ENCODE peak calls at places on chromosomes 7 and 10, in five cellular contexts. One of them, this sample, is unnamed.

GRCh38 chr7:155203882-155204691 is 93.6 kb upstream of the INSIG1 start:
- DNase-seq in K562: no peak
- DNase-seq in H1: no peak
- DNase-seq in HepG2: no peak
- DNase-seq in GM12878: no peak
- DNase-seq in this sample: no peak

GRCh38 chr10:127485153-127485857 is 63.8 kb upstream of the NPS start:
- DNase-seq in K562: no peak
- DNase-seq in H1: peak
- DNase-seq in GM12878: no peak
- DNase-seq in HepG2: no peak
- DNase-seq in this sample: no peak

GRCh38 chr7:45863715-45864114 is 9.2 kb downstream of the CCDC201 start:
- DNase-seq in HepG2: peak
- DNase-seq in H1: peak
- DNase-seq in K562: no peak
- DNase-seq in GM12878: no peak
- DNase-seq in this sample: no peak

GRCh38 chr10:119535310-119535709 is 7.2 kb downstream of the RGS10 start:
- DNase-seq in HepG2: no peak
- DNase-seq in H1: no peak
- DNase-seq in K562: no peak
- DNase-seq in GM12878: no peak
- DNase-seq in this sample: no peak

GRCh38 chr10:35409094-35409582 is 72.8 kb downstream of the CCNY start:
- DNase-seq in GM12878: peak
- DNase-seq in H1: no peak
- DNase-seq in K562: no peak
- DNase-seq in HepG2: no peak
- DNase-seq in this sample: no peak

GRCh38 chr10:44293842-44294241 is 91.1 kb downstream of the CXCL12 start:
- DNase-seq in GM12878: no peak
- DNase-seq in HepG2: peak
- DNase-seq in H1: no peak
- DNase-seq in K562: no peak
- DNase-seq in this sample: no peak

GRCh38 chr10:59894114-59894513 is 12.2 kb downstream of the CCDC6 start:
- DNase-seq in GM12878: no peak
- DNase-seq in H1: no peak
- DNase-seq in HepG2: no peak
- DNase-seq in K562: no peak
- DNase-seq in this sample: no peak

GRCh38 chr7:106480616-106481031 is 180.3 kb downstream of the CCDC71L start:
- DNase-seq in HepG2: no peak
- DNase-seq in H1: no peak
- DNase-seq in K562: no peak
- DNase-seq in GM12878: no peak
- DNase-seq in this sample: no peak

GRCh38 chr10:79246209-79246581 is 101.1 kb upstream of the PPIF start:
- DNase-seq in GM12878: no peak
- DNase-seq in H1: no peak
- DNase-seq in K562: no peak
- DNase-seq in HepG2: no peak
- DNase-seq in this sample: no peak

GRCh38 chr7:87212478-87212877 is 7.1 kb downstream of the TMEM243 start:
- DNase-seq in HepG2: no peak
- DNase-seq in GM12878: no peak
- DNase-seq in K562: no peak
- DNase-seq in H1: no peak
- DNase-seq in this sample: no peak

GRCh38 chr7:135147341-135147898 is 452 bp upstream of the TMEM140 start:
- DNase-seq in K562: peak
- DNase-seq in HepG2: no peak
- DNase-seq in GM12878: no peak
- DNase-seq in H1: no peak
- DNase-seq in this sample: no peak

GRCh38 chr7:73705551-73705920 is 13.9 kb downstream of the STX1A start:
- DNase-seq in GM12878: no peak
- DNase-seq in HepG2: no peak
- DNase-seq in K562: no peak
- DNase-seq in H1: no peak
- DNase-seq in this sample: no peak
- H3K9ac ChIP-seq in GM12878: no peak
- H3K9ac ChIP-seq in HepG2: no peak
- H3K9ac ChIP-seq in K562: peak
- H3K9ac ChIP-seq in H1: no peak
- H3K9ac ChIP-seq in this sample: peak

DNA sequence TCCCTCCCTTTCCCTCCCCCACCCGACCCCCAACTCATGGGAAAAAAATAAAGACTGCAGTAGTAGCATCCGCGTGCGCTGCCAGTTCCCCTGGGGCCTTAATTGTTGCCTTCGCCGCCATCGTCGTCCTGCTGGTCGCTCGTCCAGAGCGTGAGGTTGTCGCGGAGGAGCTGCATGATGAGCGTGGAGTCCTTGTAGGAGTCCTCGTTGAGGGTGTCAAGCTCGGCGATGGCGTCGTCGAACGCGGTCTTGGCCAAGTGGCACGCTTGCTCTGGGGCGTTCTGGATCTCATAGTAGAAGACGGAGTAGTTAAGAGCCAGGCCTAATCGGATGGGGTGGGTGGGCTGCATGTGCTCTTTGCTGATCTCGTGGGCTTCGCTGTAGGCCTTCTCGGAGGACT is 27.0 kb downstream of the HSPB1 start:
- DNase-seq in H1: no peak
- DNase-seq in GM12878: no peak
- DNase-seq in HepG2: no peak
- DNase-seq in K562: no peak
- DNase-seq in this sample: no peak
- TF ChIP-seq EZH2 in H1: no peak
- TF ChIP-seq EZH2 in GM12878: no peak
- TF ChIP-seq EZH2 in HepG2: no peak
- TF ChIP-seq EZH2 in K562: no peak
- TF ChIP-seq EZH2 in this sample: no peak

DNA sequence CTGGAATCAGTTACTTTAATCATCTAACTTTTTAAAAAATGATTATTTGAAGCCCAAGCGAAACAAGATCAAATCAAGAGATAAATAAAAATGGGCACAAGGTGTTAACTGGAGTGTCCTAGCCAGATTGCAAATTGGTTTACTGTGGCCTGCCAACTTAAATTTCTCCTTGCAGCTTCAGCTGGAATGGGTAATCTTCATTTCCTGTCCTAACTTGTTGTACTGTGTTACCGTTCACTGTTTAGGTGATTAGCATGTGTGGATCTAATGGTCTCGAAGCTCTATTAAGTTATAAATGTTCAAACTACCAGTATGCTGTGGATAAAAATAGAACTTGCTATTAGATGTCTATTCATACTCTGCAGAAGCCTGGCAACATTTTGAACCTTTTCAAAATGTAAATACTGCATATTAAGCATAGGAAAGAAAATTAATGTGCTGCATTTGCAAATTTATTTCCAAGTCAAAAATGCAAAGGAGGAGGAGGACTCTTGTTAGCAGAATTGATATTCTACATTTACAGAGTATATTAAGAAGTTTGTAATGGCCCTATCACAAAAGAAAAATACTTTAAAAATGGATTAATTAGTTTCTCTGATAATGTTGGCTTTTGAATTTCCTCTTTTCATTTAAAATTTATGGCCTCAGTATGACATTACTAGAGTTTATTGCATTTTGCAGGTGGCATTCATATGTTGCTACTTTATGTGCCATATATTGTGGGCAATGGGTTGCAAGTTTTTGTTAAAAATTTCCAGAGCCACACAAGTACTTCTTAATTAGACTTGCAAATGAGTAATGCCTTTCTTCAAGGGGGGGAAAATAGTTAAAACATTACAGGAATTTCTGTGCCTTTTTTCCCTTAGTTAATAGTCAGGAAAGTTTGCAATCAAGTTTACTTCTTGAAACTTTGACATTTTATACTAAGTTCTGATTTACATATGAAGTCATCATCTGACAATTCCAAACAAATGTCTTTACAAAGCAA is 92.1 kb downstream of the CABCOCO1 start:
- DNase-seq in H1: no peak
- DNase-seq in K562: no peak
- DNase-seq in GM12878: no peak
- DNase-seq in HepG2: no peak
- DNase-seq in this sample: no peak
- TF ChIP-seq RAD21 in H1: no peak
- TF ChIP-seq RAD21 in K562: no peak
- TF ChIP-seq RAD21 in GM12878: no peak
- TF ChIP-seq RAD21 in HepG2: no peak
- TF ChIP-seq RAD21 in this sample: no peak

GRCh38 chr7:129052441-129052840 is 2.5 kb downstream of the TNPO3 start:
- DNase-seq in H1: no peak
- DNase-seq in HepG2: no peak
- DNase-seq in K562: no peak
- DNase-seq in GM12878: no peak
- DNase-seq in this sample: no peak
- H3K9ac ChIP-seq in H1: no peak
- H3K9ac ChIP-seq in HepG2: no peak
- H3K9ac ChIP-seq in K562: no peak
- H3K9ac ChIP-seq in GM12878: no peak
- H3K9ac ChIP-seq in this sample: no peak

DNA sequence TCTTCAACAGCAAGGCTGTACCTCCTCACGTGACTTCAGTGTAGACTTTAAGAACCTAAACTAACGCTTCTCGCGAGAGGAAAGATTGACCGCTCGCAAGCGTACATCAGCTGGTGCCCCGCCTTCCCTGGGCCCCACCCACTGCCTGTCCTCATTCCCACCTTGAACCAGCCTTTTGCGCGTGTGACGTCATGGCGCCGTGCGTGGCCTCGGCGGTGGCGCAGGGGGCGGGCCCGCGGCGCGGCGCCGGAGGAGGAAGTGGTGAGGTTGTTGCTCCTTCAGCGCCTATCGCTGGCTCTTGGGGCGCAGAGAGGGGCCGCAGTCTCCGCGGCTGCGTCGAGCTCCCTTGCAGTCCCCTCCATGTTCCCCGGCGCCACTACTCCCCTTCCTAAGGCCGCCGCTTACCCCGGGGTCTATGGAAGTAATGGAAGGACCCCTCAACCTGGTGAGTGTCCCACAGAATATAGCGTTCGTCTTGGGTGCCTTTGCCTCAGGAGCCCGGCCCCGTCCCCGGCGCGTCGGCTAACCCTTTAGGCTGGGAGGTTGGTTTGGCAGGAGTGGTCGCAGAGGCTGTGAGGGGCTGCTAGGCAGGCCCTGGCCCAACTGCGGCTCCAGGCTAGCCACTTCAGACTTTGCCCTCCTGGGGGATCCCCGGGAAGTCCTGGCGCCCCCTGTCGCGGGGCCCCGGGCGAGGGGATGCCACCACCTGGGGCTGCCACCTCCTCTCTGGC is at the start of gene NRBF2:
- DNase-seq in HepG2: peak
- DNase-seq in K562: peak
- DNase-seq in H1: peak
- DNase-seq in GM12878: peak
- DNase-seq in this sample: peak
- TF ChIP-seq EZH2 in HepG2: no peak
- TF ChIP-seq EZH2 in K562: no peak
- TF ChIP-seq EZH2 in H1: no peak
- TF ChIP-seq EZH2 in GM12878: no peak
- TF ChIP-seq EZH2 in this sample: no peak

DNA sequence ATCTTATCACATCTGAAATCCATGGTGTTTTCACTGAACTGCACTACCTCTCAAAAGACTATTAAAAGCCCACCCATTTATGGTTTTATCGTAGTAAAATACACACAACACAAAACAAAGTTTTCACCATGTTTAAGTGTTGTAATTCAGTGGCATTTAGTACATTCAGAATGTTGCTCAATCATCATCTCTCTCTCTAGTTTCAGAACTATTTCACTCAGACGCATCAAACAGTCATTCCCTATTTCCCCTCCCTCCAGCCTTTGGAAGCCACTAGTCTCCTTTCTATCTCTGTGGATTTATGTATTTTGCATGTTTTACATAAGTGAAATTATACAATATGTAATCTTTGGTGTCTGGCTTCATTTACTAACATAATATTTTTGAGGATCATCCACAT is 332.6 kb downstream of the TNS3 start:
- DNase-seq in HepG2: no peak
- DNase-seq in GM12878: no peak
- DNase-seq in K562: no peak
- DNase-seq in H1: no peak
- DNase-seq in this sample: no peak
- TF ChIP-seq RAD21 in HepG2: no peak
- TF ChIP-seq RAD21 in GM12878: no peak
- TF ChIP-seq RAD21 in K562: no peak
- TF ChIP-seq RAD21 in H1: no peak
- TF ChIP-seq RAD21 in this sample: no peak

GRCh38 chr7:2488272-2488645 is 12.1 kb upstream of the GRIFIN start:
- DNase-seq in HepG2: no peak
- DNase-seq in H1: no peak
- DNase-seq in K562: no peak
- DNase-seq in GM12878: no peak
- DNase-seq in this sample: no peak

GRCh38 chr7:2487586-2488271 is 11.5 kb upstream of the GRIFIN start:
- DNase-seq in K562: no peak
- DNase-seq in GM12878: no peak
- DNase-seq in H1: no peak
- DNase-seq in HepG2: no peak
- DNase-seq in this sample: no peak

GRCh38 chr7:2490306-2490705 is 14.1 kb upstream of the GRIFIN start:
- DNase-seq in H1: no peak
- DNase-seq in GM12878: no peak
- DNase-seq in HepG2: no peak
- DNase-seq in K562: no peak
- DNase-seq in this sample: no peak

GRCh38 chr7:2492038-2492437 is 15.8 kb upstream of the GRIFIN start:
- DNase-seq in GM12878: no peak
- DNase-seq in HepG2: no peak
- DNase-seq in H1: no peak
- DNase-seq in K562: no peak
- DNase-seq in this sample: no peak

GRCh38 chr7:2488681-2489080 is 12.5 kb upstream of the GRIFIN start:
- DNase-seq in K562: no peak
- DNase-seq in H1: no peak
- DNase-seq in GM12878: no peak
- DNase-seq in HepG2: no peak
- DNase-seq in this sample: no peak
- H3K9ac ChIP-seq in K562: no peak
- H3K9ac ChIP-seq in H1: no peak
- H3K9ac ChIP-seq in GM12878: no peak
- H3K9ac ChIP-seq in HepG2: no peak
- H3K9ac ChIP-seq in this sample: no peak

GRCh38 chr7:2688409-2689342 is 674 bp downstream of the AMZ1 start:
- DNase-seq in GM12878: peak
- DNase-seq in HepG2: no peak
- DNase-seq in K562: no peak
- DNase-seq in H1: peak
- DNase-seq in this sample: no peak
- TF ChIP-seq EZH2 in GM12878: no peak
- TF ChIP-seq EZH2 in HepG2: peak
- TF ChIP-seq EZH2 in K562: no peak
- TF ChIP-seq EZH2 in H1: peak
- TF ChIP-seq EZH2 in this sample: no peak

DNA sequence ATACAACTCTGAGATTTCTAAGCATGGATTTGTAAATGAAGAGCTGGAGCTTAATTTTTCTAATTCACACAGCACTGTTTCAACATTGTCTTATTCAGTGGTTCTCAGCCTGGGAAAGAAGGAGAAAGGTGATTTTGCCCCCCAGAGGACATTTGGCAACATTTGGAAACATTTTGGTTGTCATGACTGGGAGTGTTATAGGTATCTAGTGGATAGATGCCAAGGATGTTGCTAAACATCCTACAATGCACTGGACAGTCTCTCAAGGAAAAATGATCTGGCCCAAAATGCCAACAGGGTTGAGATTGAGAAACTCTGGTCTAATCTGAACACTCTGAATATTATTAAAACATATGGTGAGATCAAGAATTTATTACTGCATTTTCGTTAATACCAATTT is 3.8 kb upstream of the CAV2 start:
- DNase-seq in GM12878: no peak
- DNase-seq in H1: no peak
- DNase-seq in HepG2: no peak
- DNase-seq in K562: no peak
- DNase-seq in this sample: no peak
- TF ChIP-seq RAD21 in GM12878: no peak
- TF ChIP-seq RAD21 in H1: peak
- TF ChIP-seq RAD21 in HepG2: no peak
- TF ChIP-seq RAD21 in K562: no peak
- TF ChIP-seq RAD21 in this sample: peak